ENCODE peak calls at places on chromosome 17, in six cellular contexts. P is upper lobe of right lung; H is effector memory CD4-positive, alpha-beta T cell; E is neural progenitor cell; R is suprapubic skin; S is naive thymus-derived CD4-positive, alpha-beta T cell. W is an unnamed sample. For H3K27me3 and H3K4me1, the result is how much of the 10 kb centered on the place peaks cover.

GRCh38 chr17:75059369-75060345 is 12.6 kb downstream of the KCTD2 start:
- DNase-seq in P (no peak), S (peak), H (no peak), R (no peak), E (no peak), W (no peak)

GRCh38 chr17:63821809-63822208 is 5.4 kb upstream of the PSMC5 start:
- DNase-seq in P (no peak), E (no peak), R (no peak), H (no peak), S (no peak), W (no peak)

GRCh38 chr17:28916302-28916934 is 13.5 kb upstream of the DHRS13 start:
- DNase-seq in R (no peak), S (peak), E (peak), P (peak), H (no peak), W (no peak)

GRCh38 chr17:20184977-20185619 is 175.9 kb downstream of the SPECC1 start:
- DNase-seq in E (no peak), R (no peak), P (no peak), S (no peak), H (no peak), W (no peak)

GRCh38 chr17:50129303-50129945 is 536 bp downstream of the SAMD14 start:
- DNase-seq in H (peak), R (no peak), P (peak), E (peak), S (peak), W (no peak)

GRCh38 chr17:78883090-78883532 is 19.9 kb downstream of the CEP295NL start:
- DNase-seq in H (no peak), E (no peak), S (no peak), P (peak), R (peak), W (no peak)

GRCh38 chr17:6668727-6669425 is 17.3 kb downstream of the C17orf100 start:
- DNase-seq in P (no peak), S (no peak), H (no peak), R (peak), E (no peak), W (no peak)

GRCh38 chr17:75645889-75646625 is 12.8 kb downstream of the SMIM5 start:
- DNase-seq in E (no peak), R (no peak), H (no peak), P (peak), S (no peak), W (no peak)

GRCh38 chr17:41103896-41104295 is 1.3 kb upstream of the KRTAP4-9 start:
- DNase-seq in R (no peak), S (no peak), H (no peak), P (no peak), E (no peak), W (no peak)

GRCh38 chr17:1591474-1592090 is 29.0 kb upstream of the PITPNA start:
- DNase-seq in P (no peak), S (no peak), R (no peak), H (no peak), E (no peak), W (no peak)

GRCh38 chr17:73592531-73592961 is 51.7 kb downstream of the SDK2 start:
- DNase-seq in S (peak), H (no peak), R (no peak), E (no peak), P (no peak), W (no peak)

GRCh38 chr17:43366809-43367587 is 31.8 kb upstream of the ARL4D start:
- DNase-seq in E (no peak), S (no peak), H (no peak), R (no peak), P (no peak), W (no peak)

GRCh38 chr17:59234631-59235030 is 14.3 kb downstream of the GDPD1 start:
- DNase-seq in S (no peak), E (no peak), H (no peak), R (no peak), P (no peak), W (no peak)

GRCh38 chr17:20235747-20236146 is 226.6 kb downstream of the SPECC1 start:
- DNase-seq in E (no peak), P (no peak), H (no peak), R (no peak), S (no peak), W (no peak)

GRCh38 chr17:18026408-18026776 is 12.6 kb downstream of the ATPAF2 start:
- DNase-seq in R (no peak), H (no peak), E (no peak), S (no peak), P (no peak), W (no peak)

GRCh38 chr17:11736613-11737289 is 138.5 kb downstream of the DNAH9 start:
- DNase-seq in E (no peak), H (no peak), P (no peak), R (no peak), S (no peak), W (no peak)

GRCh38 chr17:81733507-81734404 is 21.7 kb downstream of the SLC25A10 start:
- DNase-seq in S (peak), E (peak), P (peak), H (peak), R (no peak), W (peak)

GRCh38 chr17:69878661-69879060 is 196.4 kb upstream of the KCNJ16 start:
- DNase-seq in H (no peak), R (no peak), S (no peak), P (no peak), E (no peak), W (no peak)

GRCh38 chr17:12530126-12530525 is 135.6 kb upstream of the MYOCD start:
- DNase-seq in P (no peak), E (no peak), R (no peak), H (no peak), S (no peak), W (no peak)

GRCh38 chr17:27612160-27612767 is 18.7 kb upstream of the LGALS9 start:
- DNase-seq in H (no peak), S (no peak), P (no peak), R (no peak), E (no peak), W (no peak)

GRCh38 chr17:37747222-37747621 is 2.4 kb upstream of the HNF1B start:
- DNase-seq in H (no peak), E (no peak), S (no peak), R (no peak), P (no peak), W (no peak)

GRCh38 chr17:61075988-61076387 is 323.7 kb upstream of the TBX2 start:
- DNase-seq in H (no peak), R (no peak), P (no peak), E (no peak), S (no peak), W (no peak)

GRCh38 chr17:38464723-38465419 is 36.6 kb downstream of the ARHGAP23 start:
- DNase-seq in P (peak), S (no peak), R (peak), H (no peak), E (peak), W (no peak)

GRCh38 chr17:37527249-37527851 is 37.7 kb downstream of the DUSP14 start:
- DNase-seq in S (peak), H (no peak), P (no peak), E (peak), R (no peak), W (peak)

GRCh38 chr17:81984773-81985410 is 7.5 kb downstream of the ASPSCR1 start:
- DNase-seq in H (no peak), P (no peak), E (no peak), R (no peak), S (no peak), W (no peak)

GRCh38 chr17:36937961-36938565 is 788 bp downstream of the LHX1 start:
- DNase-seq in R (no peak), S (no peak), H (no peak), E (peak), P (no peak), W (no peak)

GRCh38 chr17:11285946-11286345 is 44.9 kb downstream of the SHISA6 start:
- DNase-seq in R (no peak), H (no peak), E (no peak), S (no peak), P (no peak), W (no peak)

GRCh38 chr17:77456271-77456950 is 315.6 kb downstream of the SEC14L1 start:
- DNase-seq in E (no peak), P (no peak), H (no peak), R (no peak), S (no peak), W (no peak)
- H3K4me3 ChIP-seq in E (no peak), P (peak), H (peak), R (no peak), S (peak), W (no peak)

GRCh38 chr17:57715981-57716380 is 29.1 kb downstream of the CCDC182 start:
- DNase-seq in R (no peak), H (no peak), E (no peak), P (no peak), S (no peak), W (no peak)
- H3K27me3 ChIP-seq in R (under half), H (under half), E (under half), P (under half), S (under half), W (under half)

GRCh38 chr17:31581491-31581890 is 190.0 kb downstream of the RAB11FIP4 start:
- DNase-seq in R (no peak), S (no peak), H (no peak), P (no peak), E (no peak), W (no peak)
- H3K4me1 ChIP-seq in R (under half), S (under half), H (under half), P (under half), E (under half), W (under half)

GRCh38 chr17:7852262-7852670 is 2.6 kb upstream of the TMEM88 start:
- DNase-seq in E (no peak), S (no peak), R (peak), H (no peak), P (no peak), W (no peak)

GRCh38 chr17:7850970-7851437 is 3.9 kb upstream of the TMEM88 start:
- DNase-seq in S (no peak), H (no peak), R (peak), E (no peak), P (peak), W (no peak)

GRCh38 chr17:7850118-7850504 is 4.8 kb upstream of the TMEM88 start:
- DNase-seq in S (no peak), P (no peak), E (no peak), R (no peak), H (no peak), W (no peak)

GRCh38 chr17:7852919-7853692 is 1.8 kb upstream of the TMEM88 start:
- DNase-seq in E (peak), P (peak), R (peak), S (no peak), H (no peak), W (no peak)

DNA sequence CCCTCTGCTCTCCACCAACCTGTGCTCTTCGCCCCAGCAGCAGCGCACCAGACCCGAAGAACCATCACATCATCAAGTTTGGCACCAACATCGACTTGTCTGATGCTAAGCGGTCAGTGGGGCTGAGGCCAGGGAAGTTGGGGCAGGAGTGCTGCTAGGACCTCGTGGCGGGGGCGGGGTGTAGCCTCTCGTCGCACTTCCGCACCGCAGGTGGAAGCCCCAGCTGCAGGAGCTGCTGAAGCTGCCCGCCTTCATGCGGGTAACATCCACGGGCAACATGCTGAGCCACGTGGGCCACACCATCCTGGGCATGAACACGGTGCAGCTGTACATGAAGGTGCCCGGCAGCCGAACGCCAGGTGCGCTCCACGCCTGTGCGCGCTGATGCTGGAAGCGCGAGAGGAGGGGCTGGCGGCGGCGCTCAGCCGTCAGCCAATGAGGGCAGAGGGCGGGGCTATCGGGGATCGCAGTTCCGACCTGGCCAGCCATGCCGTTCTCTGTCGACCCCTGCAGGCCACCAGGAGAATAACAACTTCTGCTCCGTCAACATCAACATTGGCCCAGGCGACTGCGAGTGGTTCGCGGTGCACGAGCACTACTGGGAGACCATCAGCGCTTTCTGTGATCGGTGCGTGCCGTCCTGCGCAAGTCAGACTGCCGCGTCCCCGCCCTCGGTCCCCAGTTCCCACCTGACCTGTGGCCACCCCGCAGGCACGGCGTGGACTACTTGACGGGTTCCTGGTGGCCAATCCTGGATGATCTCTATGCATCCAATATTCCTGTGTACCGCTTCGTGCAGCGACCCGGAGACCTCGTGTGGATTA is 3.2 kb upstream of the TMEM88 start:
- DNase-seq in S (peak), E (peak), P (peak), H (peak), R (peak), W (no peak)
- H3K4me3 ChIP-seq in S (peak), E (no peak), P (peak), H (peak), R (no peak), W (no peak)

GRCh38 chr17:34579017-34579946 is at the start of gene TMEM132E:
- DNase-seq in P (peak), S (no peak), H (no peak), R (no peak), E (peak), W (no peak)

GRCh38 chr17:34579979-34580684 is 750 bp downstream of the TMEM132E start:
- DNase-seq in R (no peak), H (no peak), S (no peak), E (peak), P (peak), W (no peak)

GRCh38 chr17:34578016-34578415 is 1.4 kb upstream of the TMEM132E start:
- DNase-seq in P (peak), H (no peak), R (no peak), E (peak), S (no peak), W (no peak)

GRCh38 chr17:34580685-34581445 is 1.5 kb downstream of the TMEM132E start:
- DNase-seq in H (no peak), P (peak), S (no peak), R (no peak), E (peak), W (no peak)

GRCh38 chr17:34578656-34579016 is 746 bp upstream of the TMEM132E start:
- DNase-seq in P (no peak), R (no peak), S (no peak), H (no peak), E (no peak), W (no peak)
- H3K27me3 ChIP-seq in P (half or more), R (half or more), S (under half), H (half or more), E (half or more), W (half or more)

DNA sequence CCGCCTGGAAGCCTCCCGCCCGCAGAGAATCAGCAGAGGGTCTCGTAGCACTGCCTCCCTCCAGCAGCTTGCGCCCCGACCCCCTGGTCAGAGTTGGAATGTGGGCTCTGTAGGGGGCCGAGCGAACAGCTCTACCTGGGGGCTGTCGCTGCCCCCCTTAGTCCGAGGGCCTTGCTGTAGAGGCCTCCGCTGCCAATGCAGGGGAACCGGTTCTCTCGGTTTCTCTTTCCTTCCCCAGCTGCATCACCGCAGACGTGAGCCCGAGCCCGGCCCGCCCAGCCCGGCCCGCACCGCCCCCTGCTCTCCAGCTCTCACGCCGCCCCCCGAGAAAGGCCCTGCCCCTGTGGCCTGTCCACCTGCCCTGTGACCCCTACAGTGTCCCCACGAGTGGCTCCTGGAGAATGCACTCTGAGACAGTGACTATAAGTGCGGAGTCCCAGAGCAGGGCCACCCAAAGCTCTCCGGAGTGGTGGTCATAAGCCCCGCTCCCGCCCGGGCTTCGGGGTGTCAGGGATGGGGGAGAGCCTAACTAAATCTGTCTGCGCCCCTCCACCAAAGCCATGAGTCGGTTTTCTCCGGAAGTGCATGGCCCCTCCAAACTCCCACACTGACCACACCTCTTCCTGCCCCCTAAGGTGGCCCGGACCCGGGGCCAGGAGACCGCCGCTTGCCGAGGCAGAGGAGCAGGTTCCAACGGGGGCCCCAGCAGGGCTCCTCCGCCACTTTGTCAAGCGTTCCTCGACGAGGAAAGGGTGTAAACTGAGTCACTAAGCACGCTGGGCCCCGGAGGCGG is 1.7 kb downstream of the ARHGAP27 start:
- DNase-seq in E (peak), S (no peak), H (no peak), P (peak), R (no peak), W (no peak)
- H3K4me1 ChIP-seq in E (under half), S (under half), H (under half), P (under half), R (half or more), W (under half)

DNA sequence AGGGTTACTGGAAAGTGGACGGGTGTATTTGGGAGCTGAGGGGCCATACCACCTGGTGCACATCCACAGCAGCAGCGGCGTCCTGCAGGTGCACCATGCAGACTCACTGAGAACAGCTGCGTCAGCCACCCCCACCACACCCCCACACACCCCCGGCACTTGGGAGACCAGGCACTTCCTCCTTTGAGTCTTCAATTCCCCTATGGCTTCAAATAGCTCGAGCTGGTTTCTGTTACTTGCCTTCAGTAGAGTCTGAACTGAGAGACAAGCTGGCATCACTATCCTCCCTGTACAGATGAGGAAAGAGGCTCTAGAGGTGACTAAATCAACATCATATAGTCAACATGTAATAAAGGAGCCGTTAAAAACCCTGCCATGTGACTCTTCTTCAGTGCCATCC is 15.4 kb downstream of the CUEDC1 start:
- DNase-seq in E (no peak), R (no peak), P (peak), H (no peak), S (no peak), W (no peak)
- H3K4me3 ChIP-seq in E (no peak), R (no peak), P (no peak), H (no peak), S (no peak), W (no peak)

GRCh38 chr17:48594412-48595106 is 980 bp upstream of the HOXB5 start:
- DNase-seq in P (no peak), S (no peak), H (no peak), E (no peak), R (no peak), W (no peak)

GRCh38 chr17:48593840-48594411 is 347 bp upstream of the HOXB5 start:
- DNase-seq in S (peak), P (peak), H (peak), R (no peak), E (peak), W (peak)

GRCh38 chr17:48592592-48592991 is 987 bp downstream of the HOXB5 start:
- DNase-seq in R (no peak), S (no peak), E (no peak), P (no peak), H (no peak), W (no peak)

GRCh38 chr17:48592097-48592496 is 1.5 kb downstream of the HOXB5 start:
- DNase-seq in S (no peak), P (no peak), R (no peak), H (no peak), E (no peak), W (no peak)

DNA sequence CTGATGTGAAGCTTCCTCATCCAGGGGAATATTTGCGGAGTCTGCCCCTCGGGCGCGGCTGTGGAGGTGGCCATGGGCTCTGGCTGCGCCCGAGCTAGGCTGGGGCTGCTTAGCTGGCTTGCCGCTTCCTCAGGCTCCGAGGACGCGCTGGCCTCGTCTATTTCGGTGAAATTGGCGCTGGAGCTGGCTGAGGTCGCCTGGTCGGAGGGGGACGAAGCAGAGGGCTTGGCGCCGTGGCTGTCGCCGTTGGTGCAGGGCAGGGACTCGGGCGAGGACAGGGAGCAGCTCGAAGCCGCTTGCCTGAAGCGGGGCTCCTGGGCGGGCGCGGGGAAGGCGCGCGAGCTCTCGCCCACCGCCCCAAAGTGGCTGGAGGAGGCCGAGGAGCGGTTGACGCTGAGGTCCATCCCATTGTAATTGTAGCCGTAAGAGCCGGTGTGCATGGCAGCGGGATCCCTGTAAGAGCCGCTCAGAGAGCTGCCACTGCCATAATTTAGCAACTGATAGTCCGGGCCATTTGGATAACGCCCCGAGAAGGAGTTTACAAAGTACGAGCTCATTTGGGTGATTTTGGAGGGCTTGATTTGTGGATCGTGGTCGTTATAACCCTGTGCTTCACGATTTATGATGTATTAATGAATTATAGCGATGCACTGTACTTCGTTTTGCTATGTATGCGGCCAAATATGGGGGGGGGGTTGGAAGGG is at the start of gene HOXB5:
- DNase-seq in R (no peak), E (no peak), S (no peak), P (no peak), H (no peak), W (no peak)
- H3K27me3 ChIP-seq in R (under half), E (half or more), S (under half), P (half or more), H (under half), W (half or more)

GRCh38 chr17:3636908-3637373 is 381 bp downstream of the CTNS start:
- DNase-seq in R (no peak), H (no peak), E (peak), S (no peak), P (no peak), W (no peak)
- H3K4me1 ChIP-seq in R (under half), H (under half), E (under half), S (under half), P (under half), W (under half)

GRCh38 chr17:409308-409847 is 56.8 kb upstream of the RPH3AL start:
- DNase-seq in P (no peak), H (no peak), S (no peak), E (no peak), R (no peak), W (no peak)
- H3K4me3 ChIP-seq in P (peak), H (peak), S (peak), E (peak), R (peak), W (peak)